ENCODE peak calls at places on chromosomes 7 and 10, in four cellular contexts. B is right cardiac atrium, O is SK-N-MC, K is mucosa of descending colon. Y is an unnamed sample.

GRCh38 chr10:129971381-129972144 is 7.5 kb upstream of the EBF3 start:
- DNase-seq in B (peak; percentile 86), O (no peak), K (peak; percentile 57), Y (no peak)

GRCh38 chr10:114294549-114294948 is 55.5 kb downstream of the VWA2 start:
- DNase-seq in B (no peak), O (no peak), K (no peak), Y (no peak)

GRCh38 chr10:62413652-62414051 is 39.5 kb downstream of the ZNF365 start:
- DNase-seq in B (no peak), O (no peak), K (no peak), Y (no peak)

GRCh38 chr7:100836812-100837098 is 9.4 kb upstream of the EPHB4 start:
- DNase-seq in B (no peak), O (peak; percentile 78), K (no peak), Y (no peak)

GRCh38 chr10:127614484-127614883 is 65.4 kb downstream of the NPS start:
- DNase-seq in B (no peak), O (no peak), K (no peak), Y (no peak)

GRCh38 chr7:141702892-141703291 is 926 bp upstream of the DENND11 start:
- DNase-seq in B (no peak), O (no peak), K (no peak), Y (no peak)

GRCh38 chr7:22361795-22362194 is 4.8 kb upstream of the RAPGEF5 start:
- DNase-seq in B (no peak), O (no peak), K (peak; percentile 71), Y (peak; percentile 57)

GRCh38 chr7:41247128-41247865 is 455.6 kb downstream of the INHBA start:
- DNase-seq in B (no peak), O (no peak), K (no peak), Y (peak; percentile 99)

GRCh38 chr7:103048833-103049232 is 25.8 kb downstream of the FBXL13 start:
- DNase-seq in B (no peak), O (no peak), K (no peak), Y (no peak)

GRCh38 chr10:36026656-36027390 is 384.7 kb upstream of the FZD8 start:
- DNase-seq in B (no peak), O (no peak), K (no peak), Y (no peak)

GRCh38 chr10:7525314-7526016 is 114.6 kb upstream of the SFMBT2 start:
- DNase-seq in B (no peak), O (peak; percentile 48), K (peak; percentile 85), Y (peak; percentile 49)

GRCh38 chr7:140542226-140542625 is 62.9 kb upstream of the MKRN1 start:
- DNase-seq in B (peak; percentile 79), O (no peak), K (no peak), Y (peak; percentile 13)

GRCh38 chr10:79585870-79586527 is 24.7 kb upstream of the SFTPA1 start:
- DNase-seq in B (no peak), O (no peak), K (no peak), Y (no peak)

GRCh38 chr10:98517672-98518071 is 70.9 kb upstream of the HPS1 start:
- DNase-seq in B (no peak), O (no peak), K (no peak), Y (no peak)

GRCh38 chr10:5900247-5900646 is 10.2 kb downstream of the FBH1 start:
- DNase-seq in B (no peak), O (no peak), K (no peak), Y (no peak)

GRCh38 chr10:51244739-51245138 is 170.5 kb downstream of the PRKG1 start:
- DNase-seq in B (no peak), O (no peak), K (no peak), Y (no peak)

GRCh38 chr7:82257118-82257695 is 186.4 kb downstream of the CACNA2D1 start:
- DNase-seq in B (no peak), O (no peak), K (no peak), Y (no peak)

GRCh38 chr7:111005445-111005844 is 85.5 kb upstream of the LRRN3 start:
- DNase-seq in B (no peak), O (no peak), K (no peak), Y (no peak)

GRCh38 chr7:50497068-50497642 is 47.0 kb upstream of the FIGNL1 start:
- DNase-seq in B (no peak), O (no peak), K (peak; percentile 59), Y (no peak)

DNA sequence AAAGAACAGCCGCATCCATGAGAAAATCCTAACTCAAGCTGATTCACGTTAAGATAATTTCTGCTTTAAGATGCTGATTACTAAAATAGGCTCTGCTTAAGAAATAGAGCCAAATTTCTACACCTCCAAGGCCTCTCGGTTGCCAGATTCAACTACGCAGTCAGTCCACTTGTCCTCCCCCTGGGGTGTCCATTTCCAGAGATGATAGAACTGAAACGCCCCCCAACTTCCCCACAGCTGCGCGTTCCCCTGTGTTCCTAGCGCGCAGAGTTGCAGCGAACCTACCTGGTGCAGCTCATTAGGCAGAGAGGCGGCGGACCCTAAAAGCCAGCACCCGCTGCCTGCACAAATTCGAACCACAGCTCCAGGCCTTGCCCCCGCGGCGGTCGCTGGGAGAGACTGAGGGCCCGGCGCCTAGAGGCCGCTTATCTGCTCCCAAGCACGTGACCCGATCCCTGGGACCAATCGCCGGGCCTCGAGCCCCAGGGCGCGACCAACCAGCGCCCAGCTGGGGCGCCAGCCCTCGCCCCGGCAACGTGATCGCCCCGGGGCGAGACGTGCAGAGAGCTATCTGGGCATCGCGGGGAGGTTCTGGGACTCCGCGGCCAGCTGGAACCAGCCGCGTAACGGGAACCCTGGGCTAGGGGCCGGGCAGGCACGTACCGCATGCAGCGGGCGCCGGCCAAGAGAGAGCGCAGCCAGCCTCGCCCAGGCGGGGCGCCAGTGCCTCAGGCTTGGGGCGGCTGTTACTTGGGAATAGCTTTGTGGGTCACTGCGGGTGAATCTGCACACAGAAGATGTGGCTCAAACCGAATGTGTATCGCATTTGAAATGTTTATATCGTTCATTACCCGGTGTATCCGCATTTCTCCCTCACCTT is at the start of gene PPP1R3C:
- DNase-seq in B (peak; percentile 97), O (no peak), K (peak; percentile 75), Y (peak; percentile 74)
- H3K4me3 ChIP-seq in B (peak within 1 kb of the TSS; percentile 70), O (no peak within 1 kb of the TSS), K (no peak within 1 kb of the TSS), Y (no peak within 1 kb of the TSS)

GRCh38 chr7:157544980-157545680 is 208.3 kb downstream of the DNAJB6 start:
- DNase-seq in B (peak; percentile 30), O (no peak), K (no peak), Y (no peak)

GRCh38 chr7:157544226-157544625 is 207.4 kb downstream of the DNAJB6 start:
- DNase-seq in B (peak; percentile 35), O (no peak), K (no peak), Y (no peak)

GRCh38 chr7:157542669-157543021 is 205.8 kb downstream of the DNAJB6 start:
- DNase-seq in B (peak; percentile 18), O (no peak), K (no peak), Y (no peak)

GRCh38 chr7:157543276-157543675 is 206.5 kb downstream of the DNAJB6 start:
- DNase-seq in B (peak; percentile 41), O (no peak), K (no peak), Y (no peak)

DNA sequence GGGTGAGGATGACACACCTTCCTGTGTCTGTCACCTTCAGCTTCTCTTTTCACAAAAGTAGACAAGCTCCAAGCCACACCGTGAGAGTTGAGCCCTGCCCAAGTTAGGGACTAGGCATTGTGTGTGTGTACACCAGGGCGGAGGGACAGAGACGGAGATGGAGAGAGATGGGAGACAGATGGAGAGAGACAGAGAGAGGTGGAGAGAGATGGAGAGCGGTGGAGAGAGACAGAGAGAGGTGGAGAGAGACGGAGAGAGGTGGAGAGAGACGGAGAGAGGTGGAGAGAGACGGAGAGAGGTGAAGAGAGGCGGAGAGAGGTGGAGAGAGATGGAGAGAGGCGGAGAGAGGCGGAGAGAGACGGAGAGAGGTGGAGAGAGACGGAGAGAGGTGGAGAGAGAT is 207.0 kb downstream of the DNAJB6 start:
- DNase-seq in B (peak; percentile 5), O (no peak), K (no peak), Y (no peak)
- H3K9me3 ChIP-seq in B (no peaks in the 10 kb centered on the region), O (no peaks in the 10 kb centered on the region), K (no peaks in the 10 kb centered on the region), Y (no peaks in the 10 kb centered on the region)

GRCh38 chr7:16762177-16762576 is 8.6 kb downstream of the TSPAN13 start:
- DNase-seq in B (no peak), O (no peak), K (peak; percentile 70), Y (no peak)

GRCh38 chr7:16765436-16765859 is 11.9 kb downstream of the TSPAN13 start:
- DNase-seq in B (no peak), O (no peak), K (peak; percentile 21), Y (no peak)

GRCh38 chr7:16770657-16771329 is 17.2 kb downstream of the TSPAN13 start:
- DNase-seq in B (no peak), O (no peak), K (no peak), Y (no peak)

GRCh38 chr7:16759840-16760239 is 6.3 kb downstream of the TSPAN13 start:
- DNase-seq in B (no peak), O (no peak), K (no peak), Y (no peak)

DNA sequence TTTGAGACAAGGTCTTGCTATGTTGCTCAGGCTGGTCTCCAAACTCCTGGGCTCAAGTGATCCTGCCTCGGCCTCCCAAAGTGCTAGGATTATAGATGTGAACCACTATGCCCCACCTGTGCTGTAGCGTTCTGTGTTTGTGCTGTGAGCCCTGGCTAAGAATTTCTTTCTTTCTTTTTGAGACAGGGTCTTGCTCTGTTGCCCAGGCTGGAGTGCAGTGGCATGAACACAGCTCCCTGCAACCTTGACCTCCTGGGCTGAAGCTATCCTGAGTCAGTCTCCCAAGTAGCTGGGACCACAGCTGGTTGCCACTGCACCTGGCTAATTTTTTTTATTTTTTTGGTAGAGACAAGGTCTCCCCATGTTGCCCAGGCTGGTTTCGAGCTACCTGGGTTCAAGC is 11.4 kb downstream of the TSPAN13 start:
- DNase-seq in B (no peak), O (no peak), K (no peak), Y (no peak)
- H3K4me3 ChIP-seq in B (no peak overlapping the region), O (no peak overlapping the region), K (no peak overlapping the region), Y (no peak overlapping the region)

GRCh38 chr7:147412109-147412508 is 1178.5 kb upstream of the C7orf33 start:
- DNase-seq in B (no peak), O (no peak), K (no peak), Y (no peak)

GRCh38 chr7:147413243-147413642 is 1177.3 kb upstream of the C7orf33 start:
- DNase-seq in B (no peak), O (no peak), K (no peak), Y (no peak)

GRCh38 chr7:147415991-147416390 is 1174.6 kb upstream of the C7orf33 start:
- DNase-seq in B (no peak), O (no peak), K (no peak), Y (no peak)

GRCh38 chr7:147411011-147411614 is 1179.5 kb upstream of the C7orf33 start:
- DNase-seq in B (no peak), O (no peak), K (no peak), Y (no peak)

GRCh38 chr7:147412782-147413186 is 1177.8 kb upstream of the C7orf33 start:
- DNase-seq in B (no peak), O (peak; percentile 45), K (no peak), Y (no peak)
- H3K9me3 ChIP-seq in B (no peaks in the 10 kb centered on the region), O (no peaks in the 10 kb centered on the region), K (peaks cover 21% of the 10 kb centered on the region), Y (no peaks in the 10 kb centered on the region)

Y was measured in PC-9.